ENCODE peak calls at places on chromosomes 13 and 19, in four cellular contexts. One of them, this sample, is unnamed.

GRCh38 chr13:75907044-75907443 is 270.9 kb downstream of the LMO7 start:
- DNase-seq in stimulated activated CD4-positive, alpha-beta T cell treated with anti-CD3 and anti-CD28 coated beads, Interleukin-4, amount 100 ng/mL, for 1 hour: no peak
- DNase-seq in NCI-H345: no peak
- DNase-seq in foreskin fibroblast: no peak
- DNase-seq in this sample: no peak

GRCh38 chr19:31347828-31348314 is 1.4 kb downstream of the TSHZ3 start:
- DNase-seq in stimulated activated CD4-positive, alpha-beta T cell treated with anti-CD3 and anti-CD28 coated beads, Interleukin-4, amount 100 ng/mL, for 1 hour: no peak
- DNase-seq in NCI-H345: no peak
- DNase-seq in foreskin fibroblast: peak
- DNase-seq in this sample: no peak

GRCh38 chr13:85093808-85094207 is 705.4 kb downstream of the SLITRK6 start:
- DNase-seq in stimulated activated CD4-positive, alpha-beta T cell treated with anti-CD3 and anti-CD28 coated beads, Interleukin-4, amount 100 ng/mL, for 1 hour: no peak
- DNase-seq in NCI-H345: no peak
- DNase-seq in foreskin fibroblast: no peak
- DNase-seq in this sample: no peak

GRCh38 chr19:13902993-13903555 is 2.8 kb downstream of the BRME1 start:
- DNase-seq in stimulated activated CD4-positive, alpha-beta T cell treated with anti-CD3 and anti-CD28 coated beads, Interleukin-4, amount 100 ng/mL, for 1 hour: no peak
- DNase-seq in NCI-H345: no peak
- DNase-seq in foreskin fibroblast: no peak
- DNase-seq in this sample: no peak

GRCh38 chr19:2952953-2953481 is 8.2 kb upstream of the ZNF77 start:
- DNase-seq in stimulated activated CD4-positive, alpha-beta T cell treated with anti-CD3 and anti-CD28 coated beads, Interleukin-4, amount 100 ng/mL, for 1 hour: no peak
- DNase-seq in NCI-H345: peak
- DNase-seq in foreskin fibroblast: no peak
- DNase-seq in this sample: no peak

GRCh38 chr13:32905063-32905863 is 111.0 kb upstream of the KL start:
- DNase-seq in stimulated activated CD4-positive, alpha-beta T cell treated with anti-CD3 and anti-CD28 coated beads, Interleukin-4, amount 100 ng/mL, for 1 hour: no peak
- DNase-seq in NCI-H345: peak
- DNase-seq in foreskin fibroblast: peak
- DNase-seq in this sample: peak

GRCh38 chr19:19554074-19555023 is 16.3 kb downstream of the CILP2 start:
- DNase-seq in stimulated activated CD4-positive, alpha-beta T cell treated with anti-CD3 and anti-CD28 coated beads, Interleukin-4, amount 100 ng/mL, for 1 hour: peak
- DNase-seq in NCI-H345: peak
- DNase-seq in foreskin fibroblast: no peak
- DNase-seq in this sample: no peak

GRCh38 chr19:510606-511100 is 3.4 kb downstream of the TPGS1 start:
- DNase-seq in stimulated activated CD4-positive, alpha-beta T cell treated with anti-CD3 and anti-CD28 coated beads, Interleukin-4, amount 100 ng/mL, for 1 hour: peak
- DNase-seq in NCI-H345: peak
- DNase-seq in foreskin fibroblast: peak
- DNase-seq in this sample: peak

GRCh38 chr13:46100191-46100877 is 4.5 kb downstream of the CPB2 start:
- DNase-seq in stimulated activated CD4-positive, alpha-beta T cell treated with anti-CD3 and anti-CD28 coated beads, Interleukin-4, amount 100 ng/mL, for 1 hour: no peak
- DNase-seq in NCI-H345: no peak
- DNase-seq in foreskin fibroblast: no peak
- DNase-seq in this sample: no peak

GRCh38 chr13:112994084-112994780 is 25.2 kb downstream of the MCF2L start:
- DNase-seq in stimulated activated CD4-positive, alpha-beta T cell treated with anti-CD3 and anti-CD28 coated beads, Interleukin-4, amount 100 ng/mL, for 1 hour: no peak
- DNase-seq in NCI-H345: no peak
- DNase-seq in foreskin fibroblast: no peak
- DNase-seq in this sample: no peak

GRCh38 chr13:84940167-84940566 is 859.1 kb downstream of the SLITRK6 start:
- DNase-seq in stimulated activated CD4-positive, alpha-beta T cell treated with anti-CD3 and anti-CD28 coated beads, Interleukin-4, amount 100 ng/mL, for 1 hour: no peak
- DNase-seq in NCI-H345: no peak
- DNase-seq in foreskin fibroblast: no peak
- DNase-seq in this sample: no peak

This sample was measured in NCI-H2081.